ENCODE peak calls at places on chromosomes 7 and 10, in ten cellular contexts. One of them, this sample, is unnamed. For H3K36me3, the result is how much of the 10 kb centered on the place peaks cover.

GRCh38 chr7:113955157-113955556 is 36.3 kb upstream of the PPP1R3A start:
- DNase-seq in ovary: no peak
- DNase-seq in heart right ventricle: no peak
- DNase-seq in left ventricle myocardium inferior: no peak
- DNase-seq in right lobe of liver: no peak
- DNase-seq in breast epithelium: no peak
- DNase-seq in gastrocnemius medialis: no peak
- DNase-seq in sigmoid colon: no peak
- DNase-seq in mucosa of descending colon: no peak
- DNase-seq in pancreas: no peak
- DNase-seq in this sample: no peak

GRCh38 chr10:126456632-126457031 is 68.4 kb upstream of the ADAM12 start:
- DNase-seq in ovary: no peak
- DNase-seq in heart right ventricle: no peak
- DNase-seq in left ventricle myocardium inferior: no peak
- DNase-seq in right lobe of liver: no peak
- DNase-seq in breast epithelium: no peak
- DNase-seq in gastrocnemius medialis: no peak
- DNase-seq in sigmoid colon: no peak
- DNase-seq in mucosa of descending colon: no peak
- DNase-seq in pancreas: no peak
- DNase-seq in this sample: no peak

GRCh38 chr7:143003393-143004051 is 23.4 kb downstream of the OR9A2 start:
- DNase-seq in ovary: no peak
- DNase-seq in heart right ventricle: peak
- DNase-seq in left ventricle myocardium inferior: no peak
- DNase-seq in right lobe of liver: no peak
- DNase-seq in breast epithelium: no peak
- DNase-seq in gastrocnemius medialis: no peak
- DNase-seq in sigmoid colon: no peak
- DNase-seq in mucosa of descending colon: no peak
- DNase-seq in pancreas: no peak
- DNase-seq in this sample: no peak

GRCh38 chr7:100595188-100595587 is 7.0 kb upstream of the PCOLCE start:
- DNase-seq in ovary: no peak
- DNase-seq in heart right ventricle: no peak
- DNase-seq in left ventricle myocardium inferior: no peak
- DNase-seq in right lobe of liver: no peak
- DNase-seq in breast epithelium: no peak
- DNase-seq in gastrocnemius medialis: no peak
- DNase-seq in sigmoid colon: no peak
- DNase-seq in mucosa of descending colon: peak
- DNase-seq in pancreas: no peak
- DNase-seq in this sample: no peak

GRCh38 chr10:16770646-16771045 is 46.6 kb downstream of the RSU1 start:
- DNase-seq in ovary: no peak
- DNase-seq in heart right ventricle: no peak
- DNase-seq in left ventricle myocardium inferior: no peak
- DNase-seq in right lobe of liver: no peak
- DNase-seq in breast epithelium: no peak
- DNase-seq in gastrocnemius medialis: no peak
- DNase-seq in sigmoid colon: no peak
- DNase-seq in mucosa of descending colon: no peak
- DNase-seq in pancreas: no peak
- DNase-seq in this sample: no peak

GRCh38 chr7:134514106-134514505 is 13.3 kb upstream of the AKR1B10 start:
- DNase-seq in ovary: no peak
- DNase-seq in heart right ventricle: no peak
- DNase-seq in left ventricle myocardium inferior: no peak
- DNase-seq in right lobe of liver: no peak
- DNase-seq in breast epithelium: no peak
- DNase-seq in gastrocnemius medialis: no peak
- DNase-seq in sigmoid colon: no peak
- DNase-seq in mucosa of descending colon: no peak
- DNase-seq in pancreas: no peak
- DNase-seq in this sample: no peak

GRCh38 chr7:100552532-100552931 is 13.5 kb downstream of the AGFG2 start:
- DNase-seq in ovary: no peak
- DNase-seq in heart right ventricle: no peak
- DNase-seq in left ventricle myocardium inferior: no peak
- DNase-seq in right lobe of liver: no peak
- DNase-seq in breast epithelium: no peak
- DNase-seq in gastrocnemius medialis: no peak
- DNase-seq in sigmoid colon: no peak
- DNase-seq in mucosa of descending colon: no peak
- DNase-seq in pancreas: no peak
- DNase-seq in this sample: no peak

GRCh38 chr7:55912748-55913158 is 25.5 kb downstream of the ZNF713 start:
- DNase-seq in ovary: no peak
- DNase-seq in heart right ventricle: no peak
- DNase-seq in left ventricle myocardium inferior: no peak
- DNase-seq in right lobe of liver: no peak
- DNase-seq in breast epithelium: no peak
- DNase-seq in gastrocnemius medialis: no peak
- DNase-seq in sigmoid colon: no peak
- DNase-seq in mucosa of descending colon: no peak
- DNase-seq in pancreas: no peak
- DNase-seq in this sample: no peak

GRCh38 chr7:7820939-7821338 is 102.5 kb upstream of the RPA3 start:
- DNase-seq in ovary: no peak
- DNase-seq in heart right ventricle: no peak
- DNase-seq in left ventricle myocardium inferior: no peak
- DNase-seq in right lobe of liver: no peak
- DNase-seq in breast epithelium: no peak
- DNase-seq in gastrocnemius medialis: no peak
- DNase-seq in sigmoid colon: no peak
- DNase-seq in mucosa of descending colon: no peak
- DNase-seq in pancreas: no peak
- DNase-seq in this sample: no peak

GRCh38 chr10:27153855-27154198 is 357 bp downstream of the YME1L1 start:
- DNase-seq in ovary: no peak
- DNase-seq in heart right ventricle: no peak
- DNase-seq in left ventricle myocardium inferior: no peak
- DNase-seq in right lobe of liver: no peak
- DNase-seq in breast epithelium: no peak
- DNase-seq in gastrocnemius medialis: no peak
- DNase-seq in sigmoid colon: no peak
- DNase-seq in mucosa of descending colon: no peak
- DNase-seq in pancreas: no peak
- DNase-seq in this sample: peak

GRCh38 chr7:137760111-137760510 is 86.7 kb downstream of the DGKI start:
- DNase-seq in ovary: no peak
- DNase-seq in heart right ventricle: no peak
- DNase-seq in left ventricle myocardium inferior: no peak
- DNase-seq in right lobe of liver: peak
- DNase-seq in breast epithelium: no peak
- DNase-seq in gastrocnemius medialis: no peak
- DNase-seq in sigmoid colon: no peak
- DNase-seq in mucosa of descending colon: no peak
- DNase-seq in pancreas: peak
- DNase-seq in this sample: no peak

GRCh38 chr10:6478722-6479121 is 101.4 kb downstream of the PRKCQ start:
- DNase-seq in ovary: no peak
- DNase-seq in heart right ventricle: no peak
- DNase-seq in left ventricle myocardium inferior: no peak
- DNase-seq in right lobe of liver: no peak
- DNase-seq in breast epithelium: no peak
- DNase-seq in gastrocnemius medialis: no peak
- DNase-seq in sigmoid colon: no peak
- DNase-seq in mucosa of descending colon: no peak
- DNase-seq in pancreas: no peak
- DNase-seq in this sample: no peak

DNA sequence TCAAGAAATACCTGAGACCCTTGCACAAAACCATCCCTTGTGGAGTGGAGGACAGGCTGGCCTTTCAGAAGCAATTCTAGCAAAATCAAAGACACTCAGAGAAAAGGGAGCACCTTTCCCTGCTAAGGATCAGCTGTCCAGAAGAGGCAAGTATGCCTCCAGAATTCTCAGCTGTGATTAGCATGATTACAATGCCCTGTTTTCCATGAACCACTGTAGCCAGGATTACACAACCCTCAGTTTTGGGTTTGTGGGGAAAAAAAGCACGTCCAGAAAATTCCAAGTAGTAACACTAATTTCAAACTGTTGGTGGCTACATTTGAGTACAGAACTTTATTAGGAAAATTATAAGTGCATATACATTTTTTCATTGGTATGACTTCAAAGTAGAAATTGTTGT is 15.0 kb downstream of the CXCL12 start:
- DNase-seq in ovary: no peak
- DNase-seq in heart right ventricle: no peak
- DNase-seq in left ventricle myocardium inferior: no peak
- DNase-seq in right lobe of liver: no peak
- DNase-seq in breast epithelium: no peak
- DNase-seq in gastrocnemius medialis: no peak
- DNase-seq in sigmoid colon: no peak
- DNase-seq in mucosa of descending colon: no peak
- DNase-seq in pancreas: no peak
- DNase-seq in this sample: no peak
- H3K4me3 ChIP-seq in ovary: no peak
- H3K4me3 ChIP-seq in heart right ventricle: no peak
- H3K4me3 ChIP-seq in left ventricle myocardium inferior: no peak
- H3K4me3 ChIP-seq in right lobe of liver: no peak
- H3K4me3 ChIP-seq in breast epithelium: no peak
- H3K4me3 ChIP-seq in gastrocnemius medialis: no peak
- H3K4me3 ChIP-seq in sigmoid colon: no peak
- H3K4me3 ChIP-seq in mucosa of descending colon: no peak
- H3K4me3 ChIP-seq in pancreas: no peak
- H3K4me3 ChIP-seq in this sample: no peak

GRCh38 chr10:71751515-71752224 is 21.6 kb downstream of the VSIR start:
- DNase-seq in ovary: no peak
- DNase-seq in heart right ventricle: no peak
- DNase-seq in left ventricle myocardium inferior: no peak
- DNase-seq in right lobe of liver: no peak
- DNase-seq in breast epithelium: no peak
- DNase-seq in gastrocnemius medialis: no peak
- DNase-seq in sigmoid colon: no peak
- DNase-seq in mucosa of descending colon: peak
- DNase-seq in pancreas: no peak
- DNase-seq in this sample: no peak

GRCh38 chr10:71752391-71753090 is 20.8 kb downstream of the VSIR start:
- DNase-seq in ovary: no peak
- DNase-seq in heart right ventricle: no peak
- DNase-seq in left ventricle myocardium inferior: no peak
- DNase-seq in right lobe of liver: no peak
- DNase-seq in breast epithelium: no peak
- DNase-seq in gastrocnemius medialis: no peak
- DNase-seq in sigmoid colon: no peak
- DNase-seq in mucosa of descending colon: peak
- DNase-seq in pancreas: no peak
- DNase-seq in this sample: no peak

GRCh38 chr10:71749396-71749795 is 23.9 kb downstream of the VSIR start:
- DNase-seq in ovary: no peak
- DNase-seq in heart right ventricle: no peak
- DNase-seq in left ventricle myocardium inferior: no peak
- DNase-seq in right lobe of liver: no peak
- DNase-seq in breast epithelium: no peak
- DNase-seq in gastrocnemius medialis: no peak
- DNase-seq in sigmoid colon: no peak
- DNase-seq in mucosa of descending colon: peak
- DNase-seq in pancreas: no peak
- DNase-seq in this sample: no peak

GRCh38 chr10:71750124-71750841 is 23.0 kb downstream of the VSIR start:
- DNase-seq in ovary: no peak
- DNase-seq in heart right ventricle: no peak
- DNase-seq in left ventricle myocardium inferior: no peak
- DNase-seq in right lobe of liver: peak
- DNase-seq in breast epithelium: no peak
- DNase-seq in gastrocnemius medialis: no peak
- DNase-seq in sigmoid colon: no peak
- DNase-seq in mucosa of descending colon: peak
- DNase-seq in pancreas: no peak
- DNase-seq in this sample: no peak

DNA sequence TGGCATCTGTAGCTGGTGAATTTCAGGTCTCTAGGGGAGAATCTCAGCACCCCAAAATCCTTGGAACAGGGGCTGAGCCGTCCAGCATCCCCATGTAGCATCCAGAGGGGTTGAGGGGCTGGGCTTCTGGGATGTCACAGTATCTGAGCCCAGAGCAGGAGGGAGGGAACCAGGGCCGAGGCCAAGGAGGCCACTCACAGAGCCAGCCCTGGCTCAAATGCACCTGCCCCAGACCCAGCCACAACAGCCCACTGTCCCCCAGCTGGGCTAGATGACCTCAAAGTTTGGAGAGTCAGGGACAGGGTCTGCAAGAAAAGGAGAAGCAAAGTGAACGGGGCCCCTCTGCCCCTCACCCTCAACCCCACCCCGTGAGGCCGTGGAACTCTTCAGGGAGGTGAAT is 22.3 kb downstream of the VSIR start:
- DNase-seq in ovary: no peak
- DNase-seq in heart right ventricle: no peak
- DNase-seq in left ventricle myocardium inferior: no peak
- DNase-seq in right lobe of liver: peak
- DNase-seq in breast epithelium: no peak
- DNase-seq in gastrocnemius medialis: no peak
- DNase-seq in sigmoid colon: no peak
- DNase-seq in mucosa of descending colon: peak
- DNase-seq in pancreas: no peak
- DNase-seq in this sample: no peak
- H3K36me3 ChIP-seq in ovary: under half
- H3K36me3 ChIP-seq in heart right ventricle: half or more
- H3K36me3 ChIP-seq in left ventricle myocardium inferior: half or more
- H3K36me3 ChIP-seq in right lobe of liver: under half
- H3K36me3 ChIP-seq in breast epithelium: under half
- H3K36me3 ChIP-seq in gastrocnemius medialis: under half
- H3K36me3 ChIP-seq in sigmoid colon: half or more
- H3K36me3 ChIP-seq in mucosa of descending colon: under half
- H3K36me3 ChIP-seq in pancreas: under half
- H3K36me3 ChIP-seq in this sample: under half

GRCh38 chr10:1736972-1737221 is 428 bp downstream of the ADARB2 start:
- DNase-seq in ovary: no peak
- DNase-seq in heart right ventricle: no peak
- DNase-seq in left ventricle myocardium inferior: no peak
- DNase-seq in right lobe of liver: no peak
- DNase-seq in breast epithelium: no peak
- DNase-seq in gastrocnemius medialis: no peak
- DNase-seq in sigmoid colon: no peak
- DNase-seq in mucosa of descending colon: no peak
- DNase-seq in pancreas: no peak
- DNase-seq in this sample: no peak
- TF ChIP-seq CTCF in ovary: no peak
- TF ChIP-seq CTCF in heart right ventricle: no peak
- TF ChIP-seq CTCF in left ventricle myocardium inferior: no peak
- TF ChIP-seq CTCF in right lobe of liver: no peak
- TF ChIP-seq CTCF in breast epithelium: no peak
- TF ChIP-seq CTCF in gastrocnemius medialis: no peak
- TF ChIP-seq CTCF in sigmoid colon: no peak
- TF ChIP-seq CTCF in mucosa of descending colon: no peak
- TF ChIP-seq CTCF in pancreas: no peak
- TF ChIP-seq CTCF in this sample: no peak

DNA sequence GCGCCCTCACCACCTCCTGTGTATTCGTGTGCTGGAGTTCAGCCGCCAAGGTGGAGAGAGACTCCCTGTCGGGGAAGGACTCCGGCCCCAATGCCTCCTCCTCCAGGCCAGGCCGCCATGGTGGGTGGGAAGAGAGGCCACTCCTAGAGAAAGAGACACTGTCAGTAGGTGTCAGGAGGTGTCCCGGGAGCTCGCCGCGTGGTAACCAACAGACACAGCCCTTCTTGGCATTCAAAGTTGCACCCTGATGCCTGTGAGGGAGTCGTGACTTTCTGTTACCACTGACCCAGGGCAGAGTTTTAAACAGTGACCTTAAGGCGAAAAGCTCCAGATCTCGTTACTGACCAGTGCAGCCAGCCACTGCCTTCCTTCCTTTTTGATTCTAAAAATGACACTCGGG is 155.2 kb downstream of the CUX1 start:
- DNase-seq in ovary: no peak
- DNase-seq in heart right ventricle: no peak
- DNase-seq in left ventricle myocardium inferior: no peak
- DNase-seq in right lobe of liver: no peak
- DNase-seq in breast epithelium: no peak
- DNase-seq in gastrocnemius medialis: peak
- DNase-seq in sigmoid colon: no peak
- DNase-seq in mucosa of descending colon: no peak
- DNase-seq in pancreas: no peak
- DNase-seq in this sample: no peak
- H3K4me3 ChIP-seq in ovary: no peak
- H3K4me3 ChIP-seq in heart right ventricle: no peak
- H3K4me3 ChIP-seq in left ventricle myocardium inferior: no peak
- H3K4me3 ChIP-seq in right lobe of liver: no peak
- H3K4me3 ChIP-seq in breast epithelium: no peak
- H3K4me3 ChIP-seq in gastrocnemius medialis: no peak
- H3K4me3 ChIP-seq in sigmoid colon: no peak
- H3K4me3 ChIP-seq in mucosa of descending colon: no peak
- H3K4me3 ChIP-seq in pancreas: no peak
- H3K4me3 ChIP-seq in this sample: no peak